ENCODE peak calls at places on chromosomes 12 and 14, in eight cellular contexts. Z is psoas muscle, P is epithelial cell of esophagus, L is lower lobe of right lung, Y is HepG2, X is neural progenitor cell, U is astrocyte of the cerebellum, T is tibial artery. M is an unnamed sample.

GRCh38 chr14:93744176-93744575 is 44.1 kb downstream of the PRIMA1 start:
- DNase-seq in U (no peak), T (no peak), Y (no peak), L (no peak), P (no peak), Z (peak), X (no peak), M (no peak)

GRCh38 chr14:90830931-90831701 is 14.9 kb upstream of the TTC7B start:
- DNase-seq in L (no peak), U (no peak), Z (peak), T (no peak), Y (no peak), X (no peak), P (no peak), M (no peak)

GRCh38 chr12:12889701-12890100 is 1.7 kb upstream of the GPRC5A start:
- DNase-seq in P (no peak), Y (no peak), U (no peak), L (no peak), X (no peak), T (no peak), Z (no peak), M (no peak)

GRCh38 chr14:103819503-103820307 is 27.7 kb downstream of the PPP1R13B start:
- DNase-seq in Z (no peak), U (no peak), L (peak), T (peak), P (peak), X (peak), Y (peak), M (peak)

GRCh38 chr12:79908366-79908765 is 26.5 kb downstream of the PPP1R12A start:
- DNase-seq in Z (no peak), U (no peak), L (no peak), Y (no peak), X (no peak), P (no peak), T (no peak), M (no peak)

GRCh38 chr14:54535126-54535525 is 25.4 kb downstream of the CGRRF1 start:
- DNase-seq in Z (no peak), U (no peak), X (no peak), L (no peak), T (no peak), P (no peak), Y (no peak), M (no peak)

GRCh38 chr12:8734873-8735381 is 37.1 kb downstream of the RIMKLB start:
- DNase-seq in Z (no peak), T (no peak), Y (no peak), L (no peak), X (no peak), U (no peak), P (no peak), M (no peak)

GRCh38 chr12:57258977-57259970 is 8.3 kb upstream of the STAC3 start:
- DNase-seq in U (no peak), Y (no peak), X (no peak), L (no peak), Z (peak), P (no peak), T (no peak), M (no peak)

GRCh38 chr12:62260733-62261683 is 804 bp downstream of the USP15 start:
- DNase-seq in T (peak), Y (peak), Z (no peak), L (peak), P (peak), U (peak), X (peak), M (peak)

GRCh38 chr12:31117203-31118011 is 43.7 kb downstream of the DDX11 start:
- DNase-seq in U (no peak), X (peak), L (no peak), Z (no peak), P (peak), T (peak), Y (peak), M (peak)

GRCh38 chr12:89873745-89874144 is 165.1 kb upstream of the ATP2B1 start:
- DNase-seq in X (no peak), L (no peak), Y (no peak), U (no peak), Z (peak), T (no peak), P (peak), M (no peak)

GRCh38 chr14:23118506-23119361 is at the start of gene CEBPE:
- DNase-seq in U (no peak), Y (no peak), X (no peak), P (no peak), L (no peak), Z (no peak), T (peak), M (no peak)

GRCh38 chr12:7907009-7907408 is 29.0 kb downstream of the SLC2A3 start:
- DNase-seq in P (peak), Z (no peak), T (no peak), L (no peak), X (peak), U (peak), Y (peak), M (peak)

GRCh38 chr12:109157986-109158385 is 41.6 kb downstream of the ACACB start:
- DNase-seq in T (no peak), L (no peak), U (no peak), Z (no peak), X (no peak), Y (no peak), P (no peak), M (no peak)

GRCh38 chr12:66647034-66647691 is 31.7 kb downstream of the GRIP1 start:
- DNase-seq in X (no peak), U (peak), Z (no peak), T (no peak), Y (no peak), L (no peak), P (peak), M (no peak)

GRCh38 chr14:92539875-92540274 is 26.3 kb downstream of the RIN3 start:
- DNase-seq in L (peak), T (peak), Z (peak), P (no peak), X (no peak), Y (no peak), U (no peak), M (no peak)

GRCh38 chr12:86712425-86712843 is 456.2 kb upstream of the MGAT4C start:
- DNase-seq in Z (no peak), T (no peak), Y (peak), U (peak), P (peak), L (no peak), X (no peak), M (no peak)

GRCh38 chr12:119593578-119594398 is at the start of gene TMEM233:
- DNase-seq in T (no peak), X (peak), Z (peak), L (peak), U (no peak), Y (no peak), P (no peak), M (no peak)

GRCh38 chr14:96082420-96083300 is 43.5 kb downstream of the C14orf132 start:
- DNase-seq in P (no peak), L (peak), Z (no peak), X (no peak), T (peak), Y (no peak), U (no peak), M (no peak)

GRCh38 chr12:117111386-117112267 is 12.4 kb upstream of the TESC start:
- DNase-seq in Z (no peak), T (no peak), L (no peak), U (no peak), P (no peak), Y (no peak), X (no peak), M (no peak)

GRCh38 chr14:102819176-102819628 is 42.0 kb downstream of the TRAF3 start:
- DNase-seq in U (no peak), L (no peak), T (no peak), Z (no peak), P (peak), X (no peak), Y (peak), M (peak)

GRCh38 chr12:116598341-116599284 is 39.4 kb downstream of the MAP1LC3B2 start:
- DNase-seq in T (no peak), U (no peak), L (no peak), Z (no peak), X (no peak), Y (no peak), P (no peak), M (no peak)

GRCh38 chr12:22641353-22642053 is 16.5 kb downstream of the ETNK1 start:
- DNase-seq in L (no peak), P (no peak), X (no peak), U (no peak), Z (no peak), Y (no peak), T (no peak), M (no peak)

GRCh38 chr12:122982963-122983788 is 2.7 kb downstream of the ARL6IP4 start:
- DNase-seq in Y (no peak), P (no peak), U (no peak), Z (peak), T (peak), X (no peak), L (no peak), M (no peak)

GRCh38 chr14:33755358-33755757 is 195.5 kb downstream of the EGLN3 start:
- DNase-seq in Z (no peak), X (no peak), T (no peak), Y (no peak), L (no peak), U (no peak), P (peak), M (no peak)

GRCh38 chr12:104181313-104181712 is 34.3 kb upstream of the TXNRD1 start:
- DNase-seq in Y (no peak), T (no peak), U (no peak), P (peak), X (no peak), L (no peak), Z (no peak), M (no peak)

GRCh38 chr14:75579882-75580281 is 1.5 kb downstream of the FLVCR2 start:
- DNase-seq in T (no peak), P (no peak), Y (no peak), X (no peak), Z (no peak), L (no peak), U (no peak), M (no peak)

GRCh38 chr12:78863482-78864427 is 819 bp upstream of the SYT1 start:
- DNase-seq in X (peak), P (peak), Z (peak), L (peak), U (peak), Y (no peak), T (no peak), M (peak)

GRCh38 chr12:50397122-50397650 is 777 bp upstream of the FAM186A start:
- DNase-seq in T (no peak), L (no peak), P (peak), U (no peak), Y (no peak), X (no peak), Z (no peak), M (no peak)

GRCh38 chr14:32908487-32909084 is 30.1 kb upstream of the NPAS3 start:
- DNase-seq in L (no peak), P (no peak), Y (no peak), U (no peak), X (no peak), Z (no peak), T (no peak), M (no peak)

GRCh38 chr14:23729720-23730387 is 93.7 kb downstream of the DHRS2 start:
- DNase-seq in Y (peak), X (no peak), Z (no peak), P (no peak), T (no peak), U (no peak), L (no peak), M (no peak)

GRCh38 chr12:127888948-127889347 is 378.0 kb upstream of the TMEM132C start:
- DNase-seq in U (no peak), T (no peak), Z (no peak), Y (no peak), L (no peak), X (no peak), P (no peak), M (no peak)

GRCh38 chr14:77319416-77319815 is 1.3 kb downstream of the POMT2 start:
- DNase-seq in X (no peak), Y (no peak), P (no peak), Z (no peak), T (no peak), U (no peak), L (no peak), M (no peak)

GRCh38 chr12:76866726-76867125 is 12.1 kb downstream of the CSRP2 start:
- DNase-seq in X (peak), Z (no peak), Y (no peak), P (no peak), T (no peak), U (peak), L (no peak), M (peak)

DNA sequence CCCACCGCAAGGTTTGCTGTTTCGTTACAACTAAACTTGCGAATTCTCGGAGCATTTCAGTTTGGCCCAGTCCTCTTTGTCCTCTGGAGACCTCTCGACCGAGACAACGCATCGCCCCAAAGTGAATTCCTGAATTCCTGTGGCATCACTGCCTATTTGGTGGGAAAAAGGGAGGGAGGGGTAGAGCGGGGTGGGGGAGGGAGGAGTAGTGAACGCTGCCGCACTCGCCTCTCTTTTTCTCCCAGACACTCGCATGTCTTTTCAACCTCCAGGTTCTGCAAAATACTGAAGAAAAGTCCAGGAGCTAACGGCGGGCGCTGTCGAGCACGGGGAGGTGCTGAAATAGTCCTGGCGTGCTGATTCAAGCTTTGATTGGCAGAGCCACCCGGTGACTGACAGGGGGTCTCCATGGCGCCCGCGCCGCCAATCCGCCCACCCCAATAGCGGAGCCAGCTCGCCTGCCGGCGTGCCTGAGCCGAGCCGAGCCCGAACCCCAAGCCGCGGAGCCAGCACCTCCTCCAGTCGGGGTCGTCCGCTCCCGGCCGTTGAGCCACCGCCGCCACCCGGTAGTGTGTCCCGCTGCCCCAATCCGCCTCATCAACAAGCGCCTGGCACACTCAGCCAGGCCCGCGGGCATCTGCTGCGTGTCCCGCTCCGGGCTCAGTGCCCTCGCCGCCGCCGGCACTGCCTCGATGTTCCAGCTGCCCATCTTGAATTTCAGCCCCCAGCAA is at the start of gene SIX6:
- DNase-seq in X (peak), U (peak), P (peak), T (no peak), Y (no peak), L (no peak), Z (peak), M (peak)
- TF ChIP-seq CTCF in X (peak), U (no peak), P (no peak), T (no peak), Y (no peak), L (no peak), Z (no peak), M (no peak)

GRCh38 chr12:95228617-95229016 is 11.0 kb downstream of the VEZT start:
- DNase-seq in P (no peak), Y (no peak), U (no peak), Z (no peak), T (no peak), L (no peak), X (no peak), M (no peak)

GRCh38 chr12:95225645-95226212 is 8.1 kb downstream of the VEZT start:
- DNase-seq in P (no peak), X (no peak), Y (no peak), L (no peak), T (no peak), U (no peak), Z (no peak), M (no peak)

GRCh38 chr12:95231190-95231589 is 13.6 kb downstream of the VEZT start:
- DNase-seq in U (no peak), P (peak), X (no peak), Z (no peak), Y (no peak), L (no peak), T (no peak), M (no peak)

GRCh38 chr12:95230313-95230712 is 12.7 kb downstream of the VEZT start:
- DNase-seq in U (no peak), X (no peak), P (no peak), Z (no peak), Y (peak), T (no peak), L (no peak), M (no peak)

DNA sequence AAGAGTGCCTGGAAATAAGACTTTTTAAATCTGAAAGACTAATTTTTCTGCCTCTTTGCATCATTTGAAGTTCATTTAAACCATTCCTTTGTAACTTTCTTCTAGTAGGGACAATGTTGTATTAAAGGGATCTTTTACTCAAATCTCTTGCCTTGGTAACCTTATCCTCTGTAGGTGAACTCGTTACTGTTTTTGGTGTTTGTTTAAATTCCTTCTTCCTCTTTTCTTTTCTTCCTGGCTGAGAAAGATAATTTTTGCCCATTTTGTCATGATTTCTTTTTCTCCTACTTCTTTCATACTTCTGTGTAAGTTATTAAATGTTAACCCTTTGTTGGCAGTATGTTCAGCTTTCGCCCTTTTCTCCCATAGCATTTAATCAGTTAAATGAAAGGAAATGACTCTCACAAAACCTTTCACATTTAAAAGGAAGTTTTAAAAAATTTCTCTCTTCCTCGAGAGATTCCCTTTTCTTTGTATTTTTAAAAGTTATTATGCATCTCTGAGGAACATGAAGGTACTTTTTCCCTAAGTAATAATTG is 10.3 kb downstream of the VEZT start:
- DNase-seq in U (no peak), X (no peak), P (no peak), L (no peak), T (no peak), Y (no peak), Z (no peak), M (no peak)
- H3K4me3 ChIP-seq in U (no peak), X (no peak), P (no peak), L (no peak), T (no peak), Y (no peak), Z (no peak), M (no peak)

GRCh38 chr12:105425263-105426174 is 95.0 kb downstream of the C12orf75 start:
- DNase-seq in U (no peak), P (no peak), X (no peak), L (no peak), T (no peak), Z (no peak), Y (no peak), M (no peak)

GRCh38 chr12:105431537-105431936 is 101.0 kb downstream of the C12orf75 start:
- DNase-seq in T (no peak), P (no peak), Z (no peak), X (no peak), Y (no peak), L (no peak), U (no peak), M (no peak)

GRCh38 chr12:105426766-105427165 is 96.3 kb downstream of the C12orf75 start:
- DNase-seq in Y (no peak), U (no peak), Z (no peak), X (no peak), T (no peak), L (no peak), P (no peak), M (no peak)

GRCh38 chr12:105428793-105429192 is 98.3 kb downstream of the C12orf75 start:
- DNase-seq in P (peak), T (no peak), X (no peak), U (no peak), Y (no peak), Z (no peak), L (no peak), M (no peak)

DNA sequence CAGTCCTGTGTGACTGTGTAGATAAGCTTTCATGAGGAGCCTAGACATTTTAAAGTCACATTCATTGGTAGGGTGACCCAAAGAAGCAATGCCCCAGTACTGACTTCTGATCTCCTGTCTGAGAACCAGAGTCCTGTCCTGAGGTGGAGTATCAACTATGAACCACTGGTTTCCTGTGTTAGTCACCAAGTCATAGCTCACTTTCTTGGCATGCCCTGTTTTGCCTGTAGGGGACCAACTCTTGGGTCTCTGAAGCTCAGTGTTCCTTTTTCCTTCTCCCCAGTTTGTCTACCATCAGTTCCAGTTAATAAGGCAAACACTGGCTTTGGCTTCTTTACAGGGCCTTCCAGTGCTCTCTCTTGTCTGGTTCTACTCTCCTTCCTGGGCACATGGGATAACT is 97.4 kb downstream of the C12orf75 start:
- DNase-seq in Z (no peak), L (no peak), P (peak), X (no peak), T (no peak), U (no peak), Y (no peak), M (peak)
- TF ChIP-seq CTCF in Z (no peak), L (no peak), P (peak), X (peak), T (no peak), U (peak), Y (no peak), M (no peak)

DNA sequence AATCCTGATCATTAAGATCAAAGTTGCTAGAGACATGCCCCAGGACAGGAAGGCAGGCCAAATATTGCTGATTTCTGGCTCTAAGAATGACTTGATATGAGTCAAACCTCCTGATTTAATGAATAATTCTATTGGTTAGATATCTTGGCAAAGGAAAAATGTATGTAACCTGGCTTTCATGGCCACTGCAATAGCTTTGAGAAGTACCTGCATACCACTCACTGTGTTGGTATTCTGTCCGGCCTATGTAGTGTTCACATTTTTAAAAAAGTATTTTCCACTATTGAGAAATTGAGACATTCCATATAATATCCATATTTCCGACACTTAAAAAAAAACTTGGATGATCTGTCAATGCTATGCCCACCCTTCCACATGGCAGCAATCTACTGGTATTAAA is 283.1 kb upstream of the SOX5 start:
- DNase-seq in L (no peak), X (no peak), Y (no peak), P (peak), U (no peak), T (no peak), Z (no peak), M (no peak)
- H3K4me3 ChIP-seq in L (no peak), X (no peak), Y (no peak), P (no peak), U (no peak), T (no peak), Z (no peak), M (no peak)

DNA sequence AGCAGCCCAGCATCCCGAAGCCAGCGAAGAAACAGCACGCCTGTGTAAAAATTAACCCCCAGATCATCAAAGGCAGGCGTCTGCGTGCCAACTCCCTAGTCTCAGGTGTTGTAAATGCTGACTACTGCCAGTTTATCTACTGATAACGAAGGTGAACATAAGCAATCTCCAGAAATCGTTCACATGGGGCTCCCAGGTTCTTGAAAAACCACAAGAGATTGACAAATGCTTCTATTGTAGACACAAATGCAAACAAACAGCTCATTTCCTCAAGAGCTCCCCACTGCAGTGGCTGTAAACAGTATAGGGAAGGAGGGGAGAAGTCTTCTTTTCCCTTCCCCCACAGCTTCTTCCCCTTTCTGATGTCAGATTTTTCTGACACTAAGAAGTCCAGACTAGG is 5.3 kb upstream of the PLEKHG3 start:
- DNase-seq in P (no peak), L (no peak), U (no peak), T (peak), Y (no peak), Z (no peak), X (no peak), M (no peak)
- TF ChIP-seq CTCF in P (no peak), L (no peak), U (no peak), T (no peak), Y (no peak), Z (no peak), X (no peak), M (no peak)